ENCODE peak calls at places on chromosomes 16 and 17, in four cellular contexts. X is K562, Q is H1, W is HepG2. D is an unnamed sample.

GRCh38 chr17:52660692-52661091 is 502.2 kb upstream of the CA10 start:
- DNase-seq in Q (no peak), W (no peak), X (no peak), D (no peak)

GRCh38 chr17:41782142-41782541 is 4.4 kb downstream of the JUP start:
- DNase-seq in Q (no peak), W (no peak), X (no peak), D (no peak)

GRCh38 chr17:218711-219110 is 37.3 kb upstream of the DOC2B start:
- DNase-seq in W (no peak), X (no peak), Q (no peak), D (peak)

GRCh38 chr17:65916425-65916824 is 275.5 kb downstream of the CEP112 start:
- DNase-seq in W (peak), Q (no peak), X (no peak), D (no peak)

GRCh38 chr17:82702161-82702932 is 3.8 kb upstream of the RAB40B start:
- DNase-seq in W (no peak), X (no peak), Q (no peak), D (no peak)

GRCh38 chr16:11280616-11281522 is at the start of gene PRM1:
- DNase-seq in W (no peak), Q (no peak), X (no peak), D (no peak)

GRCh38 chr17:79861371-79862216 is 22.4 kb upstream of the CBX4 start:
- DNase-seq in W (no peak), Q (no peak), X (no peak), D (no peak)

GRCh38 chr17:28949185-28950016 is 1.9 kb downstream of the PHF12 start:
- DNase-seq in Q (peak), X (peak), W (no peak), D (peak)

GRCh38 chr16:54280751-54281150 is 5.8 kb downstream of the IRX3 start:
- DNase-seq in X (no peak), Q (no peak), W (no peak), D (no peak)

GRCh38 chr17:31696184-31696602 is 162.9 kb downstream of the COPRS start:
- DNase-seq in W (peak), Q (peak), X (no peak), D (peak)

GRCh38 chr17:8015957-8016631 is 13.7 kb downstream of the GUCY2D start:
- DNase-seq in X (peak), Q (peak), W (no peak), D (peak)

GRCh38 chr17:39591958-39592954 is 15.5 kb downstream of the NEUROD2 start:
- DNase-seq in W (peak), Q (peak), X (peak), D (peak)

GRCh38 chr16:59412275-59412841 is 678.2 kb upstream of the GOT2 start:
- DNase-seq in Q (no peak), W (no peak), X (no peak), D (no peak)

GRCh38 chr17:33778505-33779398 is 476.3 kb upstream of the CCL2 start:
- DNase-seq in Q (peak), W (peak), X (peak), D (peak)

GRCh38 chr16:64132686-64133085 is 989.2 kb downstream of the CDH11 start:
- DNase-seq in X (no peak), W (no peak), Q (no peak), D (no peak)

GRCh38 chr16:2365895-2366294 is 25.4 kb upstream of the ABCA3 start:
- DNase-seq in X (no peak), W (no peak), Q (no peak), D (no peak)

GRCh38 chr17:29835438-29836351 is 94.3 kb downstream of the SSH2 start:
- DNase-seq in W (no peak), X (no peak), Q (no peak), D (no peak)

GRCh38 chr16:54370653-54371052 is 84.1 kb upstream of the IRX3 start:
- DNase-seq in W (no peak), X (peak), Q (no peak), D (no peak)

GRCh38 chr17:31488264-31488981 is 96.9 kb downstream of the RAB11FIP4 start:
- DNase-seq in W (no peak), Q (no peak), X (peak), D (peak)

GRCh38 chr16:21598676-21599157 is 660 bp upstream of the METTL9 start:
- DNase-seq in Q (no peak), X (no peak), W (no peak), D (peak)

GRCh38 chr16:57092786-57093301 is 461 bp downstream of the CPNE2 start:
- DNase-seq in Q (peak), X (peak), W (no peak), D (peak)
- TF ChIP-seq JUN in Q (no peak), X (no peak), W (no peak), D (no peak)

DNA sequence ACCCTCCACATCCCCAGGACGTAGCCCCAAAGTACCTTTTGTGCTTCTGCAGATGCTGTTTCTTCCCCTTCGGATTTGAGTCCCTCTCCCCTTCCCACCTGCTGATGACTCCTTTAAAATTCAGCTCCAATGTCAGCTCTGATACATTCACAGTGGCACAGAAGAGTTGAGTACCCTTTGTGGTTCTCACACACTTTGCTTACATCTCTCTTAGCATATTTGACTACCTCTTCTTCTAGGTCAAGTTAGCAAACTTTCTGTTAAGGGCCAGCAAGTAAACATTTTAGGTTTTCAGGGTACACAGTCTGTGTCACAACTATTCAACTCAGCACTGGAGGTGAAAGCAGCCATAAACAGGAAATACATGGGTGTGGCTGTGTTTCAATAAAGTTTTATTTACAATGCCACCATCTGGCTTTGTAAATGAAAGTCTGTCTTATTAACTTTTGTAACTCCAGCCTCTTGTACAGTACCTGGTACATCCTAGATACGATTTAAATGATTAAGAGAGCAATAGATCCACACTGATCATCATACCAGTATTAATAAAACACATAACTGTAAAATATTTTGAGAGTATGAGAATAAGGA is 161.7 kb downstream of the SOX9 start:
- DNase-seq in Q (no peak), X (no peak), W (no peak), D (no peak)
- TF ChIP-seq CREB1 in Q (no peak), X (no peak), W (no peak), D (no peak)

GRCh38 chr17:18213666-18214270 is 11.7 kb upstream of the LLGL1 start:
- DNase-seq in W (no peak), X (no peak), Q (no peak), D (no peak)
- TF ChIP-seq JUN in W (no peak), X (no peak), Q (no peak), D (no peak)

GRCh38 chr16:970379-970765 is 412 bp downstream of the LMF1 start:
- DNase-seq in X (no peak), W (no peak), Q (no peak), D (no peak)
- TF ChIP-seq CREB1 in X (no peak), W (no peak), Q (no peak), D (peak)

GRCh38 chr17:50133769-50134099 is 3.8 kb upstream of the SAMD14 start:
- DNase-seq in Q (no peak), W (no peak), X (peak), D (no peak)
- TF ChIP-seq JUN in Q (no peak), W (no peak), X (no peak), D (no peak)

D was measured in WTC11.